ENCODE peak calls at places on chromosomes 13 and 19, in four cellular contexts. G, M, X and T are unnamed samples.

GRCh38 chr13:49210114-49210513 is 10.0 kb upstream of the MLNR start:
- DNase-seq in M (no peak), G (no peak), X (no peak), T (no peak)

GRCh38 chr13:44309771-44310767 is 63.6 kb upstream of the SERP2 start:
- DNase-seq in M (no peak), X (no peak), G (no peak), T (no peak)

GRCh38 chr19:10079031-10079453 is 7.1 kb upstream of the SHFL start:
- DNase-seq in M (no peak), X (no peak), G (no peak), T (no peak)

GRCh38 chr13:80430561-80430960 is 89.6 kb upstream of the SPRY2 start:
- DNase-seq in M (no peak), G (no peak), X (no peak), T (no peak)

GRCh38 chr13:83121904-83122303 is 760.4 kb downstream of the SLITRK1 start:
- DNase-seq in M (no peak), G (no peak), X (no peak), T (no peak)

GRCh38 chr13:84684804-84685203 is 802.5 kb upstream of the SLITRK1 start:
- DNase-seq in G (no peak), X (no peak), M (no peak), T (no peak)

GRCh38 chr13:31515427-31515826 is 223.9 kb upstream of the RXFP2 start:
- DNase-seq in M (no peak), X (no peak), G (no peak), T (no peak)

GRCh38 chr19:53871448-53871847 is 3.8 kb downstream of the MYADM start:
- DNase-seq in X (no peak), M (no peak), G (no peak), T (no peak)

GRCh38 chr19:42461700-42462324 is 19.1 kb upstream of the CXCL17 start:
- DNase-seq in G (peak; percentile 48), X (no peak), M (no peak), T (no peak)

GRCh38 chr19:29247051-29247450 is 34.1 kb upstream of the UQCRFS1 start:
- DNase-seq in X (no peak), M (no peak), G (no peak), T (no peak)

GRCh38 chr19:4061683-4062575 is 4.8 kb downstream of the ZBTB7A start:
- DNase-seq in G (peak; percentile 78), M (no peak), X (no peak), T (no peak)

GRCh38 chr19:45820413-45821102 is 5.5 kb upstream of the RSPH6A start:
- DNase-seq in X (no peak), M (no peak), G (no peak), T (no peak)

GRCh38 chr19:7738023-7738422 is 6.1 kb upstream of the CLEC4G start:
- DNase-seq in X (no peak), M (no peak), G (no peak), T (no peak)

GRCh38 chr13:42996584-42996983 is 4.5 kb upstream of the EPSTI1 start:
- DNase-seq in M (no peak), G (no peak), X (no peak), T (peak; percentile 81)

GRCh38 chr19:6481541-6482342 is at the start of gene DENND1C:
- DNase-seq in X (peak; percentile 85), G (no peak), M (peak; percentile 11), T (no peak)

GRCh38 chr19:18298601-18299000 is 17.2 kb upstream of the JUND start:
- DNase-seq in M (no peak), G (no peak), X (no peak), T (no peak)

GRCh38 chr13:89827552-89827951 is 1519.9 kb upstream of the MIR17HG start:
- DNase-seq in G (no peak), M (no peak), X (no peak), T (no peak)

GRCh38 chr19:18865973-18866799 is 29.8 kb downstream of the CERS1 start:
- DNase-seq in X (peak; percentile 59), G (no peak), M (peak; percentile 51), T (no peak)

GRCh38 chr13:106177146-106177545 is 358.3 kb downstream of the EFNB2 start:
- DNase-seq in M (no peak), X (no peak), G (no peak), T (no peak)

GRCh38 chr13:94345374-94346195 is 133.9 kb downstream of the DCT start:
- DNase-seq in G (no peak), M (no peak), X (no peak), T (no peak)

GRCh38 chr13:77596777-77597176 is 61.3 kb downstream of the SCEL start:
- DNase-seq in M (no peak), X (no peak), G (no peak), T (no peak)

GRCh38 chr13:105202384-105202783 is 1333.1 kb downstream of the EFNB2 start:
- DNase-seq in X (no peak), G (no peak), M (no peak), T (no peak)

GRCh38 chr19:31666126-31666525 is 316.9 kb upstream of the TSHZ3 start:
- DNase-seq in G (no peak), X (no peak), M (no peak), T (no peak)

GRCh38 chr19:4052114-4052992 is 14.3 kb downstream of the ZBTB7A start:
- DNase-seq in X (no peak), M (no peak), G (peak; percentile 81), T (no peak)

GRCh38 chr13:29101404-29101803 is 281.3 kb downstream of the MTUS2 start:
- DNase-seq in G (no peak), M (no peak), X (no peak), T (no peak)

GRCh38 chr13:46207828-46208227 is 3.9 kb upstream of the LRRC63 start:
- DNase-seq in X (no peak), M (no peak), G (no peak), T (no peak)

GRCh38 chr13:46213242-46213641 is 1.5 kb downstream of the LRRC63 start:
- DNase-seq in X (no peak), M (no peak), G (no peak), T (no peak)

GRCh38 chr13:46211521-46212351 is at the start of gene LRRC63:
- DNase-seq in M (peak; percentile 41), G (peak; percentile 54), X (peak; percentile 80), T (no peak)

GRCh38 chr13:46211116-46211515 is 612 bp upstream of the LRRC63 start:
- DNase-seq in M (no peak), G (no peak), X (no peak), T (no peak)

DNA sequence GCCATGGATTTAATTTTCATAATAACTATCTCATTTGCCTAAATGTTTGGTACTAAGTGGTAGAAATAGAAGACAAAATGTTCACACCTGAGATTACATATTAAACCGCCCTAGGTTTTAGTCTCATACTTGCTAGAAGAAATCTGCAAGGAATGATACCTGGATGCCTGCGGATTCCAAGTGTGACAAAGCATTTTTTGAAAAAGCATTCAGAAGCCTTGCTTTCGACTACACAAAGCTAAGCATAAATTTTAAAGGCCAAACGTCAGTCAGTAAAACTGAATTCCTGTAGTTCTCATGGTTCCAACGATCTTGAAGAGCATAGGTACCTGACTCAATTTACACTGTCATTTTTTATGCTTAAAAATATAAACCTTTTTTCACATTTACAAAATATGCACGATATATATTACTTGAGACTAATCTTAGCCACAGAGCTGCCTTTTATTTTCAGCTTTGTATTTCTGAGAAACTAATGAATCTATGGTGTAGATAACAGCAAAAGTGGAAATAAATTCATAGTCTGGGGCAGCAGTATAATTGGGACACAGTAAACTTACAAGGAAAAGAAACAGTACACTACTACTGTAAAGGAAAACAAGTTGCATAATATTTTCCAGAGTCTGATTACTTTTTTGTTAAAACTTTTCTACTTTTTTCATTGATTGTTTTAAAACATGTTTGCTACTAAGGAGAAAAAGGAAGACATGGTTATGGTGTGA is 1.2 kb upstream of the LRRC63 start:
- DNase-seq in X (no peak), G (no peak), M (no peak), T (no peak)
- H3K27ac ChIP-seq in X (no peak overlapping the region), G (no peak overlapping the region), M (no peak overlapping the region), T (no peak overlapping the region)

DNA sequence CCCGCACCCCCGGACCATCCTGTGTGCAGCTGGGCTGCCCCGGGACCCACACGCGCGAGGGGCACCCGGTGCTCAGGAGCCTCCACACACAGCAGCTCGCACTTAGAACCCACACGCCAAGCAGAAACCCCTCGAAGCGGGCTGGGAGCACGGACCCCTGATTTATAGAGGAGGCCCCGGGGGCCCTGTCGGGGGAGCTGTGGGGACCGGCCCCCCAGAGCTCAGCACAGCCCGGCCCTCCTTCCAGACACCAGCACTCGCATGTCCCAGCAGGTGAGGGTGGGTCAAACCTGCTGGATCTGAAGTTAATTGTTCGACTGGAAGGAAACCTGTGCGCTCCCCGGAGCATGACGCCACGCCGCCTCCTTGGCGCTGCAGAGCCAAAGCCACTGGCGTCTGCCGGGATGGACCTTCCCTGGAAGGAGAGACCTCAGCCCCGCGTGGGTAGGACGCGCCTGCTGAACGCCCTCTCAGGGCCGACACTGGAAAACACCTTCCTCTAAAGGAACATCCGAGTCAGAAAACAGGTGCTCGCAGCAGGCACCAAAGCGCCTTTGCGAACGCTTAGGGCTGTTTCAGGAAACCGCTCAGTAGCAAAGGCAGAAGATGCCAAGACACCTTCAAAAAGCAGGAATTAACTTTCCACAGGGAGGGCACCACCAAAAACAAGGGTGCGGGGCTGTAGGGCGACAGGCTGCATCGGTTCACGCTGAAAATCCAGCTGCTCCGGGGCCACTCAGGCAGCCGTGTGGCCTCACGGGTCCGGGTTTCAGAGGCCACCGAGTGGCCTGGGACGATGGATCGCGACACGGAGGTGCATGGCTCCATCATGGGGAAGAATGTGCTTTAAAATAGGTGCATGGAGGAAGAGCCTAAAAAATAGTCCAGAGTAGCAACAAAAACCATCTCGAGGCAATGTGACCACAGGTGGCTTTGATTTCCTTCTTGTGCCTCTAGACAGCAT is 37.8 kb upstream of the GRTP1 start:
- DNase-seq in G (no peak), M (no peak), X (no peak), T (no peak)
- TF ChIP-seq CTCF in G (no peak), M (no peak), X (no peak), T (no peak)

GRCh38 chr13:24263652-24264051 is 45.7 kb upstream of the C1QTNF9 start:
- DNase-seq in G (no peak), X (no peak), M (no peak), T (peak; percentile 32)

GRCh38 chr13:24265453-24265852 is 43.9 kb upstream of the C1QTNF9 start:
- DNase-seq in G (no peak), X (no peak), M (no peak), T (no peak)

GRCh38 chr13:24267283-24267682 is 42.1 kb upstream of the C1QTNF9 start:
- DNase-seq in G (no peak), M (no peak), X (peak; percentile 43), T (no peak)

GRCh38 chr13:24264976-24265375 is 44.4 kb upstream of the C1QTNF9 start:
- DNase-seq in G (no peak), X (peak; percentile 77), M (no peak), T (no peak)

GRCh38 chr13:24261566-24261965 is 47.8 kb upstream of the C1QTNF9 start:
- DNase-seq in M (no peak), X (no peak), G (no peak), T (no peak)
- H3K27ac ChIP-seq in M (peak overlapping the region; percentile 17), X (no peak overlapping the region), G (no peak overlapping the region), T (no peak overlapping the region)

DNA sequence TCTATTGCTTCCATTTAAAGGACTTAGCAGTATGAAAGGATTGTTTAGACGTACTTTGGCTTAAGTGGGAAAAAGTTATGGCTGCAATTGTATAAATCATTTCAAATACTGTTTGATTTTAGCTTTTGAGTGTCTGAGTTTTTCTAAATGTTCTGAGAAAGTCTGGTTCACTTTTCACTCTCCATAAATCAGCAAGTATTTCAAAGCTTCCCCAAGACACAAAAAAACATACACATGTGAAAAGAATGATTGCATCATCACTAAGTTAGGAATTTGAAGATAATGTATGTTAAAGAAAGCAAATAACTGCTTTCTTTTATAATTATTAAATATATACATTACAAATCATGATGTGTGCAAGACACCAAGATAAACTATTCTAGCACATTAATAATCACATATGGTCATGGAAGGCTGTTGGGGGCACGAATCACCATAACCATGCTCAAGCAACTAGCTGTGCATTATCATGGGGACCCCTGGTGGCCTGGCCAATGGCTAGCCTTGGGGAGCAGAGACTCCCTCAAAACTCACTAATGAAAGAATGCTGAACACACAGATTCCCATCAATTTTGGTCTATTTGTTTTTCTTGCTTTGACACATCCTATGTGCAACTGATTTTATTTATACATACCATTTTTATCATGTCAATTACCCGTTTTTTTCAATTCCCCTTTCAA is 111.1 kb downstream of the MIPEP start:
- DNase-seq in G (no peak), X (no peak), M (no peak), T (no peak)
- TF ChIP-seq CTCF in G (no peak), X (no peak), M (no peak), T (peak; percentile 58)